ENCODE peak calls at places on chromosomes 4 and X, in ten cellular contexts. N is transverse colon, F is body of pancreas, J is suprapubic skin, W is Peyer's patch, D is heart left ventricle, I is sigmoid colon, K is H54, U is NB4, H is K562. Z is an unnamed sample.

GRCh38 chr4:151402150-151402865 is 6.7 kb upstream of the FHIP1A start:
- DNase-seq in N (peak), F (no peak), J (no peak), W (no peak), D (no peak), I (no peak), K (no peak), U (no peak), H (no peak), Z (no peak)

GRCh38 chrX:10618911-10619310 is 1.5 kb downstream of the MID1 start:
- DNase-seq in N (no peak), F (no peak), J (no peak), W (no peak), D (no peak), I (no peak), K (no peak), U (no peak), H (no peak), Z (no peak)

GRCh38 chr4:27276322-27277073 is 415.9 kb downstream of the STIM2 start:
- DNase-seq in N (no peak), F (no peak), J (no peak), W (no peak), D (no peak), I (no peak), K (no peak), U (no peak), H (no peak), Z (no peak)

GRCh38 chr4:17285747-17286146 is 226.1 kb downstream of the QDPR start:
- DNase-seq in N (no peak), F (no peak), J (no peak), W (no peak), D (no peak), I (no peak), K (no peak), U (peak), H (no peak), Z (no peak)

GRCh38 chrX:12011075-12011474 is 127.2 kb upstream of the FRMPD4 start:
- DNase-seq in N (no peak), F (no peak), J (no peak), W (no peak), D (no peak), I (no peak), K (no peak), U (no peak), H (no peak), Z (no peak)

GRCh38 chrX:115494133-115494532 is 66.8 kb upstream of the PLS3 start:
- DNase-seq in N (no peak), F (no peak), J (no peak), W (no peak), D (no peak), I (no peak), K (no peak), U (no peak), H (no peak), Z (no peak)

GRCh38 chr4:55781809-55782208 is 37.8 kb upstream of the EXOC1L start:
- DNase-seq in N (peak), F (no peak), J (no peak), W (no peak), D (no peak), I (no peak), K (no peak), U (no peak), H (no peak), Z (no peak)

GRCh38 chr4:57051524-57051923 is 58.7 kb downstream of the IGFBP7 start:
- DNase-seq in N (no peak), F (no peak), J (no peak), W (no peak), D (no peak), I (no peak), K (no peak), U (no peak), H (no peak), Z (no peak)

GRCh38 chr4:153641532-153641931 is 42.5 kb upstream of the TLR2 start:
- DNase-seq in N (no peak), F (no peak), J (no peak), W (no peak), D (no peak), I (no peak), K (no peak), U (no peak), H (no peak), Z (no peak)

GRCh38 chr4:118881512-118882146 is 7.0 kb upstream of the SYNPO2 start:
- DNase-seq in N (no peak), F (no peak), J (no peak), W (no peak), D (no peak), I (no peak), K (no peak), U (no peak), H (no peak), Z (no peak)

DNA sequence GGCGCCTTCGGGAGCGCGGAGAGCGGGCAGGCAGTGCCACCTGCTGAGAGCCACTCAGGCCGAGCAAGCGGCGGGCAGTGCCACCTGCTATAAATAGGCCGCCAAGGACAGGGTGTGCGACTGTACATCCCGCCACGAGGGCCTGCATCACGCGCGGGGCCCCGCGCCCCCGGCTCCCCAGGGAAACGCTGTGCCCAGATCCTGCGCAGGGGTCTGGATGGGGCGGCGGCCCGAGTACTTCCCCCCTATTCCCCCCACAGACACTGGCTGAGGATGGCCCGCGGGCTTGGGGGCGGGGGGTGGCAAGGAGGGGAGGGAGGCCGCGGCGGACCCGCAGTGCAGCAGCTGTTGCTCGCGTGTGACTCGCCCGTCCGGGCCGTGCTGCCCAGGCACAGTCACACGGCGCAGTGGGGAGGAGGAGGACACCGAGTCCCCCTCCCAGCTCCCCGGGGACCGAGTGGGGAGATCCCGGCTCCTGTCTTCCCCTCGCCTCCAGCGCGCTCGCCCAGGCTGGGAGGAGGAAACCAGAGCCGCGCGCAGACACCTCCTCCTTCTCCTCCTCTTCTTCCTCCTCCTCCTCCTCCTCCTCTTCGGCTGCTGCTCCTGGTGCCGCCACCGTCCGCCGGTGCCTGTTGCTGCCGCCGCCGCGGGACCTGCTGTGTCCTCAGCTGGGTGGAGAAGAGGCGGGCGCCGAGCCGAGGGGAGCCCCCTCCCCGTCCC is at the start of gene TBC1D1:
- DNase-seq in N (peak), F (peak), J (peak), W (peak), D (peak), I (peak), K (peak), U (peak), H (no peak), Z (no peak)
- TF ChIP-seq POLR2A in N (peak), F (no peak), J (no peak), W (no peak), D (peak), I (peak), K (no peak), U (no peak), H (no peak), Z (no peak)

DNA sequence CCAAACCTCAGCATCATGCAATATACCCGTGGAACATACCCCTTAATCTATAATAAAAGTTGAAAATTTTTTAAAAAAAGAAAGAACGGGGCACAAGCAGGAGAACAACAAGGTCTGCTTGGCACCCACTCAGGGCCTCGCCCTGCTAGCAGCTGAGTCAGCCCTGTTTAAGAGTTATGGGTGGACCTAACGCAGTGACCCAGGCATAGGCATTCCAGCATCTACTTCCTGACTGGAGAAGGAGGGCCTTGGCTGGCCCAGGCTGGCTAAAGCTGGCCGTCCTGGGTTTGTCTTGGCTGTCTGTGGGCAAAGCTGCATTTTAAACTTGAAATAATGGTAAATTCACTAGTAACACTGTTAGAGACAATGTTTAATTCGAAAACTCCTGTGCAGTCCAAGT is 236.7 kb upstream of the PGRMC2 start:
- DNase-seq in N (peak), F (no peak), J (no peak), W (no peak), D (peak), I (no peak), K (no peak), U (no peak), H (no peak), Z (peak)
- TF ChIP-seq POLR2A in N (no peak), F (no peak), J (no peak), W (no peak), D (no peak), I (no peak), K (peak), U (no peak), H (no peak), Z (no peak)

GRCh38 chr4:120616-121015 is 3.7 kb upstream of the ZNF718 start:
- DNase-seq in N (no peak), F (no peak), J (no peak), W (no peak), D (no peak), I (no peak), K (no peak), U (peak), H (no peak), Z (no peak)

GRCh38 chr4:125833-126232 is 1.5 kb downstream of the ZNF718 start:
- DNase-seq in N (no peak), F (no peak), J (no peak), W (no peak), D (no peak), I (no peak), K (no peak), U (peak), H (no peak), Z (no peak)

GRCh38 chr4:125085-125820 is 952 bp downstream of the ZNF718 start:
- DNase-seq in N (peak), F (peak), J (no peak), W (peak), D (peak), I (no peak), K (no peak), U (peak), H (peak), Z (no peak)

GRCh38 chr4:121408-122084 is 2.8 kb upstream of the ZNF718 start:
- DNase-seq in N (no peak), F (no peak), J (no peak), W (no peak), D (no peak), I (no peak), K (no peak), U (peak), H (no peak), Z (no peak)

DNA sequence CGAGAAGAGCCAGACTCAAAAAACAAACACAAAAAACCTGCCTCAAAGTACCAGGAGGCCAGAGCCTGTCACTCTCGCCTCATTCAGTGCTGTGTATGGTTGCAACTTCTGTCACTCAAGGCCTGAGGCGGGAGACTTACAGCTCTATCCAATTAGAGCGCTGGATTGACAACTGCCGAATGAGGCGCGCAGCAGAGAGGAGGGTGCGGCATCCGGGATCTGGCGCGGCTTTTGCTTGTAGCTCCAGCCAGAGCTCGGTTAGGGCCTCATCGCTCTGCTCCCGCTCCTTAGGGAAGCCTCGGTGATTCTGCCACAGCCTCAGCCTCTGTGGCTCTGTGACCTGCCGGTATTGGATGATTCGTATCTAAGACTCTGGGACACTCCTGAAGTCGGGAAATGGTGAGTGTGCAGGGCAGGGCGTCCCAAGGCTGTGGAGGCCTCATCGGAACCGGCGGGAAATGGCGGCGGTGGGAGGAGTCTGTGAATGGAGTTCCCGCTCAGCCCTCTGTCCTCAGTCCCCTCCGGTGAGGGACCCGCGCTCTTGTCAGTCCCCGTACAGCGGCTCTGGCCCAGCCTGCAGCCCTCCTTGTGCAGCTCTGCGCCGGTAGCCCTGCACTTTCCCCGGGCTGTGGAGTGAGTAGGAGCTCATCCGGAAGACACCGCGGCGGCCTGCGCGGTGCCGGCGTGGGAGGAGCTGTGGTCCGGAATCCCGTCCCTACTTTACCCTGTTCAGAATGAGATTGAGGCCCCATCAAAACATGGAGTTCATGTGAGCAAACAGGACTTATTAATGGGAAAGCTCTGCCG is at the start of gene ZNF718:
- DNase-seq in N (peak), F (peak), J (peak), W (peak), D (peak), I (peak), K (no peak), U (peak), H (peak), Z (peak)
- TF ChIP-seq POLR2A in N (peak), F (peak), J (peak), W (peak), D (peak), I (peak), K (peak), U (peak), H (peak), Z (peak)

GRCh38 chrX:150365051-150365952 is 2.2 kb downstream of the MAMLD1 start:
- DNase-seq in N (peak), F (peak), J (no peak), W (no peak), D (peak), I (peak), K (no peak), U (peak), H (peak), Z (peak)
- TF ChIP-seq POLR2A in N (peak), F (peak), J (no peak), W (no peak), D (peak), I (no peak), K (no peak), U (no peak), H (no peak), Z (no peak)

Z was measured in erythroblast.